ENCODE peak calls at places on chromosomes 7 and 10, in ten cellular contexts. M is DND-41, I is H1, U is stomach, Y is PC-9, L is A549, D is transverse colon, S is brain microvascular endothelial cell, X is PC-3, A is upper lobe of right lung. E is an unnamed sample.

GRCh38 chr7:135160858-135161653 is 9.5 kb downstream of the CYREN start:
- DNase-seq in D (no peak), M (no peak), U (no peak), Y (no peak), I (no peak), A (no peak), X (no peak), L (no peak), S (no peak), E (no peak)

GRCh38 chr7:97011536-97012292 is 6.4 kb downstream of the DLX6 start:
- DNase-seq in M (no peak), U (no peak), X (no peak), D (no peak), L (no peak), Y (no peak), A (no peak), S (no peak), I (no peak), E (no peak)

GRCh38 chr7:1368682-1369571 is 90.3 kb downstream of the MICALL2 start:
- DNase-seq in I (peak; percentile 99), D (no peak), S (no peak), U (no peak), M (no peak), A (no peak), Y (no peak), L (peak; percentile 61), X (peak; percentile 43), E (no peak)

GRCh38 chr7:116227678-116228239 is 17.4 kb downstream of the TES start:
- DNase-seq in S (peak; percentile 50), U (no peak), I (no peak), D (no peak), X (peak; percentile 85), M (no peak), L (no peak), A (no peak), Y (peak; percentile 49), E (no peak)

GRCh38 chr7:17870406-17870805 is 69.9 kb downstream of the SNX13 start:
- DNase-seq in S (no peak), Y (no peak), U (no peak), X (no peak), I (no peak), A (no peak), M (no peak), L (no peak), D (no peak), E (no peak)

GRCh38 chr10:114087655-114088054 is 44.0 kb downstream of the ADRB1 start:
- DNase-seq in U (no peak), L (no peak), D (no peak), S (no peak), X (no peak), I (no peak), M (no peak), Y (no peak), A (no peak), E (no peak)

GRCh38 chr7:49577576-49577975 is 195.9 kb upstream of the VWC2 start:
- DNase-seq in U (no peak), L (no peak), D (no peak), S (no peak), I (no peak), A (no peak), Y (no peak), X (no peak), M (no peak), E (no peak)

GRCh38 chr10:79103078-79103477 is 34.3 kb downstream of the ZMIZ1 start:
- DNase-seq in S (no peak), Y (no peak), A (no peak), L (no peak), D (no peak), M (peak; percentile 58), X (no peak), I (no peak), U (no peak), E (no peak)

GRCh38 chr10:59337254-59337653 is 25.1 kb downstream of the FAM13C start:
- DNase-seq in X (no peak), U (peak; percentile 28), I (no peak), M (no peak), L (peak; percentile 12), A (no peak), D (peak; percentile 32), S (peak; percentile 31), Y (no peak), E (no peak)

GRCh38 chr10:84188815-84189214 is 5.5 kb upstream of the CDHR1 start:
- DNase-seq in U (no peak), S (no peak), A (peak; percentile 41), M (no peak), L (no peak), X (no peak), D (peak; percentile 59), I (no peak), Y (no peak), E (no peak)

GRCh38 chr10:84185526-84186175 is 8.7 kb upstream of the CDHR1 start:
- DNase-seq in U (no peak), A (no peak), I (no peak), M (no peak), S (no peak), L (no peak), X (no peak), Y (no peak), D (no peak), E (no peak)

GRCh38 chr10:84179059-84179710 is 5.6 kb downstream of the GPR15LG start:
- DNase-seq in S (no peak), A (no peak), I (no peak), X (no peak), D (no peak), L (peak; percentile 29), M (no peak), Y (no peak), U (no peak), E (peak; percentile 70)

GRCh38 chr10:84181631-84182030 is 8.0 kb downstream of the GPR15LG start:
- DNase-seq in A (no peak), I (no peak), M (no peak), Y (no peak), L (no peak), D (no peak), X (no peak), S (no peak), U (no peak), E (no peak)

GRCh38 chr10:84184517-84184916 is 9.8 kb upstream of the CDHR1 start:
- DNase-seq in L (no peak), Y (no peak), X (no peak), S (no peak), D (peak; percentile 77), A (no peak), U (no peak), I (no peak), M (no peak), E (no peak)
- TF ChIP-seq CTCF in L (no peak), Y (no peak), X (no peak), S (no peak), D (no peak), A (no peak), U (no peak), I (no peak), M (no peak), E (no peak)

GRCh38 chr10:43399911-43400310 is 9.1 kb downstream of the HNRNPF start:
- DNase-seq in L (no peak), S (no peak), M (no peak), U (no peak), X (no peak), A (no peak), Y (no peak), D (no peak), I (no peak), E (peak; percentile 35)

GRCh38 chr10:43401627-43402026 is 7.4 kb downstream of the HNRNPF start:
- DNase-seq in X (no peak), M (no peak), A (no peak), D (no peak), Y (no peak), S (no peak), U (no peak), I (no peak), L (no peak), E (peak; percentile 28)

GRCh38 chr10:43396928-43397624 is 11.9 kb downstream of the HNRNPF start:
- DNase-seq in L (peak; percentile 95), U (peak; percentile 94), M (peak; percentile 91), A (peak; percentile 96), X (peak; percentile 96), I (peak; percentile 89), Y (peak; percentile 86), D (peak; percentile 95), S (peak; percentile 45), E (peak; percentile 93)

GRCh38 chr10:43396061-43396927 is 12.7 kb downstream of the HNRNPF start:
- DNase-seq in A (peak; percentile 93), I (peak; percentile 85), Y (peak; percentile 70), U (peak; percentile 86), M (peak; percentile 89), S (peak; percentile 51), D (peak; percentile 85), X (peak; percentile 82), L (peak; percentile 84), E (peak; percentile 86)

DNA sequence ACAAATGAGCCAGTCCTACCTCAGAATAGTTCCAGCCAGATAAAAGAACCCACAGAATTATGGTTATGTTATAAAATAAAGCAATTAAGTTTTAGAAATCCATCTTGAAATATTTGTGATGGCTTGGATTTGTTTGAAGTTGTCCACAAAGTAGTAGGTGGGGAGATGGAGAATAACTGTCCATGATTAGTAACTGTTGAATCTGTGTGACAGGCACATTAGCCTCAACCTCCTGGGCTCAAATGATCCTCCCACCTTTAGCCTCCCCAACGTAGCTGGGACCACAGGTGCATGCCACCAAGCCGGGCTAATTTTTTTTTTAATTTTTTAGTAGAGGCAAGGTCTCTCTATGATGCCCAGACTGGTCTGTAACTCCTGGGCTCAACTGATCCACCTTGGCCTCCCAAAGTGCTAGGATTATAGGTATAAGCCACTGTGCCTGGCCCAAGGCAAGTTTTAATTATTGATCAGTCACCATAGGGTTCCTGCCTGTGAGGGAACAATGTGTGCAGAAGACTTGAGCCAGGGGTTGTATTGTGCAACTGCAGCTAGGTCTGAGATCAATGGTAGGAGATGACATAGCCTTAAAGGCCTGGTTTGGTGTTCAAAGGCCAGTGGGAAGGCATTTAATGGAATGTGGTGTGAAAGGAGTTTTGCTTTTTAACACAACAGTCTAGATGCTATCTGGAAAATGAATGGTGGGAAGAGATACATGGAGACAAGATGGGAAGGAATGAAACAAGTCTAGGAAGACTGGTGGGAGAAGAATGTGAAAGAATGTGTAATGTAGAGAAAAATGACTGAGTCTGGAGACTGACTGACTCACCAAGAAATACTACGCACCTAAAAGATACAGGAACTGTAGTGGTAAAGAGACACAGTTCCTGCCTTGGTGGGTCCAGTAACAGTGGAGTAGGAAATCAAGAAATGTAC is 9.8 kb downstream of the HNRNPF start:
- DNase-seq in A (peak; percentile 8), U (no peak), I (no peak), X (peak; percentile 20), S (peak; percentile 52), M (no peak), L (no peak), Y (peak; percentile 60), D (no peak), E (peak; percentile 17)
- H3K27ac ChIP-seq in A (peak overlapping the region; percentile 98), U (no peak overlapping the region), I (no peak overlapping the region), X (peak overlapping the region; percentile 4), S (peak overlapping the region; percentile 64), M (peak overlapping the region; percentile 99), L (peak overlapping the region; percentile 86), Y (peak overlapping the region; percentile 80), D (peak overlapping the region; percentile 98), E (no peak overlapping the region)

GRCh38 chr7:84238611-84239010 is 44.0 kb upstream of the SEMA3A start:
- DNase-seq in S (no peak), I (no peak), D (no peak), U (no peak), Y (no peak), M (no peak), A (no peak), X (no peak), L (no peak), E (no peak)
- TF ChIP-seq CTCF in S (no peak), I (no peak), D (no peak), U (no peak), Y (no peak), M (no peak), A (no peak), X (no peak), L (no peak), E (no peak)

GRCh38 chr7:38215734-38216670 is 38.0 kb downstream of the STARD3NL start:
- DNase-seq in D (peak; percentile 85), U (peak; percentile 74), I (peak; percentile 82), M (peak; percentile 83), S (peak; percentile 90), Y (no peak), A (peak; percentile 85), X (peak; percentile 68), L (peak; percentile 78), E (no peak)
- H3K27ac ChIP-seq in D (peak overlapping the region; percentile 60), U (no peak overlapping the region), I (no peak overlapping the region), M (peak overlapping the region; percentile 66), S (peak overlapping the region; percentile 46), Y (no peak overlapping the region), A (peak overlapping the region; percentile 43), X (no peak overlapping the region), L (no peak overlapping the region), E (peak overlapping the region; percentile 27)

E was measured in coronary artery.